ENCODE peak calls at places on chromosome 12, in five cellular contexts. H, V, T, K and R are unnamed samples.

GRCh38 chr12:25691865-25692114 is 138.7 kb upstream of the LMNTD1 start:
- DNase-seq in H (no peak), V (no peak), T (no peak), K (no peak), R (no peak)

GRCh38 chr12:90235642-90236041 is 527.0 kb upstream of the ATP2B1 start:
- DNase-seq in H (no peak), V (no peak), T (no peak), K (no peak), R (no peak)

GRCh38 chr12:124236651-124237050 is 58.2 kb upstream of the RFLNA start:
- DNase-seq in H (no peak), V (no peak), T (no peak), K (no peak), R (no peak)

GRCh38 chr12:81170072-81170471 is 92.2 kb downstream of the ACSS3 start:
- DNase-seq in H (no peak), V (no peak), T (no peak), K (no peak), R (no peak)

GRCh38 chr12:95201056-95201670 is 16.1 kb downstream of the FGD6 start:
- DNase-seq in H (no peak), V (peak), T (no peak), K (no peak), R (no peak)

GRCh38 chr12:109827566-109828550 is 5.3 kb downstream of the TRPV4 start:
- DNase-seq in H (no peak), V (no peak), T (no peak), K (no peak), R (no peak)

GRCh38 chr12:51028126-51028810 is 2.1 kb upstream of the SLC11A2 start:
- DNase-seq in H (peak), V (peak), T (no peak), K (peak), R (peak)

GRCh38 chr12:70920891-70921290 is 353 bp upstream of the PTPRR start:
- DNase-seq in H (no peak), V (no peak), T (no peak), K (peak), R (no peak)

GRCh38 chr12:107903377-107904061 is 129.0 kb downstream of the ASCL4 start:
- DNase-seq in H (no peak), V (peak), T (peak), K (peak), R (peak)

GRCh38 chr12:106123551-106123991 is 15.2 kb downstream of the NUAK1 start:
- DNase-seq in H (no peak), V (peak), T (no peak), K (no peak), R (no peak)

GRCh38 chr12:57985685-57986084 is 44.3 kb downstream of the ATP23 start:
- DNase-seq in H (no peak), V (no peak), T (no peak), K (no peak), R (no peak)

GRCh38 chr12:57983858-57984505 is 42.6 kb downstream of the ATP23 start:
- DNase-seq in H (no peak), V (no peak), T (no peak), K (no peak), R (no peak)

GRCh38 chr12:57984629-57985151 is 43.3 kb downstream of the ATP23 start:
- DNase-seq in H (no peak), V (no peak), T (no peak), K (no peak), R (no peak)

DNA sequence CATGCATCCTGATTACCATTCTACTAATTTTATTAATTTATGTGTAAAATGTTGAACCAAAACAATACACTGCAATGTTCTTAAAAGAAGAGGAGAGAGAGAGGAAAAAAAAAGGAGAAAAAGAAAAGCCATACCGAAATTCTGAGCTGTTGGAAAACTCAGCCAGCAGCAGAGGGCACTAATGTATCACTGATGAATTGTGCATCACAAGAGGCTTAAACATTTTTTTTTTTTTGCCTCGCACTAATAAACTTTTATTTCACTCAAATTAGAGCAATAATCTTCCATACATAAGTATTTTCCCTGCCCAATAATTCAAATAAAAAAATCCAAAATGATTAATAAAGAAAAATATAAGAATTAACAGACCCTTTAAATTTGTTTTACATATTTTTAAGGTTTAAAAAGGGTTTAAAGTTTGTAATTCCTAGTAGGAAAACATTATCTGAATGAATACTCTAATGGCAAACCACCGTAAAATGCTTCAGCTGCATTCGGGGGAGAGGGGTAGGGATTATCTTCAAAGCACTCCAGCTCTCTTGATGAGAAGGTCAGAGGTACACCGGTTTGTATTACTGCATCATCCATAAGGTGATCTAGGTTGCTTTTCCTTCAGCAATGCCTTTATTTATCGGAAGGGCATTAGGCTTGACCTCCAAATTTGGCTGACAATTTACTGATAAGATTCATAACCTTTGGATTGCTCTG is 41.9 kb downstream of the ATP23 start:
- DNase-seq in H (peak), V (peak), T (no peak), K (peak), R (peak)
- TF ChIP-seq JUNB in H (no peak), V (no peak), T (no peak), K (no peak), R (no peak)

DNA sequence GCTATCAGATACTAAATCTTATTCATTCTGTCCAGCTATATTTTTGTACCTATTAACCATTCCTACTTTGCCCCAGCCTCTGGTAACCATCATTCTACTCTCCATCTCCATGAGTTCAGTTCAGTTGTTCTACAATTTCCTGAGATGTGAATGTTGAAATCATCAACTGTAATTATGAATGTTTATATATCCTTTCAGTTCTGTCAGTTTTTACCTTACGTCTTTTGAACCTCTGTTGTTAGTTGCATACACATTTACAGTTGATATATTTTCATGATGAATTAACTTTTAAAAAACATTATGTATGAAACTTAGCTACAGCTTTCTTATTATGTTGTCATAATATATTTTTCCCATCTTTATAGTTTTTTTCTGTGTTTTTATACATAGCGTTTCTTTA is 102.1 kb downstream of the ARID2 start:
- DNase-seq in H (no peak), V (no peak), T (no peak), K (no peak), R (no peak)
- TF ChIP-seq JUNB in H (no peak), V (no peak), T (no peak), K (no peak), R (no peak)

GRCh38 chr12:113174461-113175384 is 10.6 kb downstream of the DDX54 start:
- DNase-seq in H (peak), V (peak), T (no peak), K (peak), R (peak)
- TF ChIP-seq JUNB in H (no peak), V (no peak), T (no peak), K (no peak), R (no peak)

GRCh38 chr12:56935157-56935556 is 949 bp upstream of the SDR9C7 start:
- DNase-seq in H (no peak), V (no peak), T (no peak), K (no peak), R (no peak)
- TF ChIP-seq JUNB in H (no peak), V (no peak), T (no peak), K (no peak), R (no peak)

DNA sequence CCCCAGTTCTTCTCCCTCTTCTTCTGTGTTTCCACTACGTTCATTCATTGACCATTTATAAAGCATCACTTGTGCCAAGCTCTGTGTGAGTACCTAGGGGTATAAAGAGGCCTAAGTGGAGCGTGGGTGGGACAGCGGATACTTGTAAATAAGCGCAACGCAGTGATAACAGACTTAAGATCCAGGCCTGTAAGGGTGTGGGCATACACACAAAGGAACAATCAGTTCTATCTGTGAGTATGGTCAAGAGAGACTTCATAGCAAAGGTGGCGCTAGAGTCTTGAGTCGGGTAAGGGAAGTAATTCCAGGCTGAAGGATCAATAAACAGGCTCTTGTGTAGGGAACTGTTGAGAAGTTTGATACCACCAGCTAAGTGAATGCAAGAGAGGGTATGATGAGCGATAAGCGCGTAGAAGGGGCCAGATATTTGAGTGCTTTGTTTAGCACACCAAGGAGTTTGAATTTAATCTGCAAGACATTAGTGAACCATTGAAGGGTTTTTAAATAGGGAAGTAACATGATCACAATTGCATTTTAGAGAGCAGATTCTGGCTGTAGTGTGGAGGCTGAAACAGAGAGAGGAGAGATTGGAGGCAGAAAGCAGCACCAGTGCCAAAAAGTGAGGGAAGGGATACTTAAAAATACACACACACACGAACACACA is 1.0 kb upstream of the GXYLT1 start:
- DNase-seq in H (no peak), V (peak), T (no peak), K (peak), R (peak)
- TF ChIP-seq JUNB in H (no peak), V (no peak), T (no peak), K (no peak), R (no peak)

GRCh38 chr12:68075416-68075815 is 84.1 kb downstream of the IFNG start:
- DNase-seq in H (no peak), V (no peak), T (no peak), K (no peak), R (no peak)
- TF ChIP-seq JUNB in H (no peak), V (no peak), T (no peak), K (no peak), R (no peak)

GRCh38 chr12:69685810-69686209 is 13.3 kb downstream of the BEST3 start:
- DNase-seq in H (no peak), V (peak), T (no peak), K (no peak), R (no peak)
- TF ChIP-seq JUNB in H (no peak), V (no peak), T (no peak), K (no peak), R (no peak)

GRCh38 chr12:40262657-40263056 is 37.9 kb downstream of the LRRK2 start:
- DNase-seq in H (no peak), V (no peak), T (peak), K (no peak), R (no peak)

GRCh38 chr12:40261937-40262336 is 37.1 kb downstream of the LRRK2 start:
- DNase-seq in H (no peak), V (no peak), T (no peak), K (no peak), R (no peak)

DNA sequence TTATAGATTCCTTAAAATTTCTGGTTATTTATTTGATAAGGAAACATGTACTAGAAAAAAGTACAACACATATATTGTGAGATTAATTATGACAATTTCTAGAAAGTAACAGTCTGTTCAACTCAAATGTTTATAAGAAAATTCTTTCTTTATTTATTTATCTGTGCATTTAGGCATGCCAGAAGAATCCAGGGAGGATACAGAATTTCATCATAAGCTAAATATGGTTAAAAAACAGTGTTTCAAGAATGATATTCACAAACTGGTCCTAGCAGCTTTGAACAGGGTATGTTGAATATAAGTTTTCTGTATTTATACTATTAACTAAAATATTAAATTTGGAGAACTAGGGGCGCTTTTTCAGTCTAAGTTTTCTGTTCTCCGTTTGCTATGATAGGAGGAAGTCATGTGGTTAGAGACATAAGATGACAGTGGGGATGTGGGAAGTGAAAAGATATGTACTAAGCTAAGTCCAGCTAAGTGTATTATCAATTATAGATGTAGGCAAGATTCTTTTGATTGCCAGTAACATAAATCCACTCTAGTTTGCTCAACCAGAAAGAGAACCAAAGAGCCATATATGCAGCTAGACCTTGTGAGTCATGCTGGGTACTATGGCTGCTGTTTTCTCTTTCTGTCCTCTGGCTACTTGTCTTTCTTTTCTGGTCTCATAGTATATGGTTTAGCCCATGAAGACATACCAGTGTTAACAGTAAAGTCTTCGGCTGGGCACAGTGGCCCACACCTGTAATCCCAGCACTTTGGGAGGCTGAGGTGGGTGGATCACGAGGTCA is 39.0 kb downstream of the LRRK2 start:
- DNase-seq in H (no peak), V (no peak), T (no peak), K (no peak), R (no peak)
- TF ChIP-seq JUNB in H (no peak), V (no peak), T (no peak), K (no peak), R (no peak)

GRCh38 chr12:103334447-103334846 is 161.3 kb downstream of the C12orf42 start:
- DNase-seq in H (no peak), V (no peak), T (no peak), K (no peak), R (no peak)
- TF ChIP-seq JUNB in H (no peak), V (no peak), T (no peak), K (no peak), R (no peak)